ENCODE peak calls at places on chromosomes 13 and 19, in nine cellular contexts. G, B, A, I, C, X, V, O and E are unnamed samples.

GRCh38 chr19:54518844-54519243 is 16.2 kb downstream of the LAIR2 start:
- DNase-seq in G (no peak), B (no peak), A (no peak), I (no peak), C (no peak), X (no peak), V (peak; percentile 73), O (no peak), E (no peak)

GRCh38 chr19:4583961-4584669 is 24.6 kb upstream of the SEMA6B start:
- DNase-seq in G (no peak), B (no peak), A (peak; percentile 54), I (peak; percentile 78), C (no peak), X (peak; percentile 36), V (no peak), O (peak; percentile 50), E (peak; percentile 59)

GRCh38 chr19:3061214-3062161 is 807 bp downstream of the TLE5 start:
- DNase-seq in G (peak; percentile 84), B (peak; percentile 83), A (no peak), I (no peak), C (no peak), X (no peak), V (no peak), O (peak; percentile 42), E (peak; percentile 24)

GRCh38 chr19:15249912-15250634 is 17.8 kb upstream of the EPHX3 start:
- DNase-seq in G (peak; percentile 80), B (peak; percentile 68), A (no peak), I (peak; percentile 24), C (peak; percentile 48), X (peak; percentile 54), V (no peak), O (peak; percentile 92), E (no peak)

GRCh38 chr13:31012285-31013024 is 80.0 kb downstream of the TEX26 start:
- DNase-seq in G (no peak), B (no peak), A (peak; percentile 59), I (peak; percentile 22), C (no peak), X (no peak), V (no peak), O (no peak), E (no peak)

GRCh38 chr19:15025237-15025636 is 24.0 kb upstream of the CASP14 start:
- DNase-seq in G (no peak), B (no peak), A (peak; percentile 22), I (no peak), C (no peak), X (no peak), V (no peak), O (no peak), E (no peak)

GRCh38 chr13:79780240-79780639 is 299.3 kb downstream of the NDFIP2 start:
- DNase-seq in G (no peak), B (no peak), A (no peak), I (peak; percentile 4), C (no peak), X (peak; percentile 38), V (peak; percentile 25), O (peak; percentile 45), E (no peak)

GRCh38 chr19:58513694-58514563 is 2.1 kb upstream of the SLC27A5 start:
- DNase-seq in G (peak; percentile 94), B (peak; percentile 88), A (peak; percentile 96), I (peak; percentile 96), C (no peak), X (peak; percentile 72), V (peak; percentile 85), O (peak; percentile 79), E (peak; percentile 91)

GRCh38 chr13:34941835-34942731 is at the start of gene NBEA:
- DNase-seq in G (peak; percentile 85), B (peak; percentile 89), A (peak; percentile 84), I (peak; percentile 94), C (peak; percentile 3), X (peak; percentile 19), V (peak; percentile 16), O (peak; percentile 63), E (peak; percentile 73)

GRCh38 chr13:92158335-92158734 is 759.9 kb downstream of the GPC5 start:
- DNase-seq in G (no peak), B (no peak), A (no peak), I (no peak), C (no peak), X (peak; percentile 68), V (no peak), O (peak; percentile 74), E (no peak)

GRCh38 chr13:73776137-73776785 is 357.9 kb downstream of the KLF12 start:
- DNase-seq in G (no peak), B (no peak), A (no peak), I (no peak), C (no peak), X (no peak), V (no peak), O (no peak), E (no peak)
- H3K27ac ChIP-seq in G (peak overlapping the region; percentile 25), B (no peak overlapping the region), A (no peak overlapping the region), I (no peak overlapping the region), C (no peak overlapping the region), X (no peak overlapping the region), V (no peak overlapping the region), O (no peak overlapping the region), E (no peak overlapping the region)

GRCh38 chr19:748274-748598 is 2.7 kb upstream of the MISP start:
- DNase-seq in G (no peak), B (no peak), A (no peak), I (no peak), C (no peak), X (no peak), V (no peak), O (no peak), E (no peak)

GRCh38 chr19:746208-746819 is 4.6 kb upstream of the MISP start:
- DNase-seq in G (no peak), B (no peak), A (no peak), I (no peak), C (no peak), X (no peak), V (no peak), O (no peak), E (no peak)

GRCh38 chr19:749811-750210 is 1.1 kb upstream of the MISP start:
- DNase-seq in G (no peak), B (no peak), A (no peak), I (no peak), C (no peak), X (no peak), V (no peak), O (no peak), E (no peak)

GRCh38 chr19:746956-747355 is 4.0 kb upstream of the MISP start:
- DNase-seq in G (no peak), B (no peak), A (no peak), I (no peak), C (no peak), X (no peak), V (no peak), O (no peak), E (no peak)

DNA sequence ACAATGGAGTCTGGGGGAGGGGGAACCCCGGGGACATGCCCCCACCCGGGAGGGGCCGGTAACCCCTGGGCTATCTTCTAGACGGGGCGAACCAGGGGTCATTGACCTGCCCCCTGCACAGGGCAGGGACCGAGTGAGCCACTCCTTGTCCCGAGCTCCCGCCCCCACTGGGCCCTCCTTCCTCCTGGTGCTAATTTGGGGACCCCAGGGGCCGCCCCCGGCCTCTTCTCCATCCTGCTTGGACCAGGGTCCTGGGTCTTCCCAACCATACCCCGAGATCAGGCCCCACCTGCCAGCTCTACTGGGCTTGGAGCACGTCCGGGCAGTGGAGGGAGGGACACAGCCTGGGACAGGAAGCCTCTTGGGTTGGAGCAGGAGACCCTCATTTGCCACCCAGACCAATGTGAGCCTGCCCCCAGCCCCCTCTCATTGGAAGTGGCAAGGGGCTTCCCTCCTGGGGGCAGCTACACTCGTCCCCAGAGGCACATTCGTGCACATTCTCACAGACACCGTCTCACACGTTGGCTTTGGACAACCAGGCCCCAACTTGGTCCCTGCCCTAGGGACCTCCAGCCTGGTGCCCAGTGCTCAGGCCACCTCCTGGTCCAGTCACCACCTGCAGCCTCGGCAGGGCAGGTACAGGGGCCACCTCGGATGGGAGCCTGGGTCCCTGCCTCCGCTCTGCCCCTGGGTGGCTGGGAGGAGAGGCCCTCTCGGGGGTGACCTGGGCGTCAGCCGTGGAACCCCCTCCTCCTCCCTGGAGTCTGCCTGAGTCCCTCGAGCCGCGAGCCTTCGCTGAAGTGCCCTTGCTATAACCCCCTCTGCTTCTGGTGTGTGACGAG is 3.3 kb upstream of the MISP start:
- DNase-seq in G (no peak), B (no peak), A (no peak), I (no peak), C (no peak), X (no peak), V (no peak), O (no peak), E (no peak)
- H3K27ac ChIP-seq in G (no peak overlapping the region), B (no peak overlapping the region), A (no peak overlapping the region), I (no peak overlapping the region), C (no peak overlapping the region), X (no peak overlapping the region), V (no peak overlapping the region), O (no peak overlapping the region), E (no peak overlapping the region)

GRCh38 chr13:40505196-40505595 is 161.2 kb downstream of the FOXO1 start:
- DNase-seq in G (no peak), B (no peak), A (no peak), I (no peak), C (no peak), X (no peak), V (no peak), O (peak; percentile 82), E (no peak)

GRCh38 chr13:40506592-40507446 is 159.6 kb downstream of the FOXO1 start:
- DNase-seq in G (no peak), B (no peak), A (no peak), I (no peak), C (no peak), X (no peak), V (no peak), O (no peak), E (no peak)

GRCh38 chr13:40508112-40508511 is 158.3 kb downstream of the FOXO1 start:
- DNase-seq in G (no peak), B (no peak), A (no peak), I (no peak), C (no peak), X (peak; percentile 25), V (no peak), O (peak; percentile 77), E (no peak)

GRCh38 chr13:40509876-40510275 is 156.6 kb downstream of the FOXO1 start:
- DNase-seq in G (no peak), B (no peak), A (no peak), I (no peak), C (no peak), X (no peak), V (no peak), O (no peak), E (no peak)

DNA sequence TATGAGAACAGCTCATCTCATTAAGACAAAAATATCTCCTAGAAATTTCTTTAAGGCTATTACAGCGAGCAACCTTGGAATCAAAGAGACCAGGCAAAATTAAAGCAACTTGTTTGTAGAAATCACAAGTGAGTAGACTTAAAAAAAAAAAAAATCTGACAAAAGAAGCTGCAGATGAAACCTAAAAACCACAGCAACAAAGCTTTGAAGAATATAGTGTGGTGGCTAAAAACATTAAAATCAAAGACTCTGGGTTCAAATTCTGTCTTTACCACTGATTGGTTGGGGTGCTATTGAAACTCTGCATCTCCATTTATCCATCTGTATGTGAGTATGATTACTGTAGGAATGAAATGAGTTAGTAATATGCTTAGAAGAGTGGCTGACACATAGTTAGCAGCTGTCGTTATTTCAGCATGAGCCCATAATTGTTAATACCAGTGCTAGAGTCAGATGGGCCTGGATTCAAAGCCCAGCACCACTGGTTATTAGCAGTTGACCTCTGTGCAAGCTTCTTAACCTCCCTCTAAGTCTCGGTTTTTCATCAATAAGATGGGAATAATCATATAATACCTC is 157.6 kb downstream of the FOXO1 start:
- DNase-seq in G (no peak), B (no peak), A (no peak), I (no peak), C (no peak), X (no peak), V (no peak), O (no peak), E (no peak)
- H3K27ac ChIP-seq in G (peak overlapping the region; percentile 54), B (peak overlapping the region; percentile 41), A (no peak overlapping the region), I (no peak overlapping the region), C (no peak overlapping the region), X (peak overlapping the region; percentile 37), V (no peak overlapping the region), O (no peak overlapping the region), E (no peak overlapping the region)

GRCh38 chr19:10120538-10121198 is 969 bp upstream of the EIF3G start:
- DNase-seq in G (no peak), B (no peak), A (no peak), I (no peak), C (no peak), X (peak; percentile 93), V (no peak), O (peak; percentile 88), E (no peak)
- H3K27ac ChIP-seq in G (peak overlapping the region; percentile 37), B (peak overlapping the region; percentile 20), A (no peak overlapping the region), I (no peak overlapping the region), C (peak overlapping the region; percentile 82), X (peak overlapping the region; percentile 71), V (no peak overlapping the region), O (peak overlapping the region; percentile 27), E (no peak overlapping the region)